ENCODE peak calls at places on chromosomes 6 and 20, in eight cellular contexts. E is T-cell; L is activated naive CD4-positive, alpha-beta T cell treated with anti-CD3 and anti-CD28 coated beads for 36 hours; W is cerebellar cortex; H is psoas muscle; Y is mammary epithelial cell; C is DMS53; P is islet precursor cell. A is an unnamed sample.

GRCh38 chr6:74645108-74645849 is 560.6 kb downstream of the COL12A1 start:
- DNase-seq in E (no peak), L (no peak), W (no peak), H (no peak), Y (no peak), C (no peak), P (no peak), A (no peak)

GRCh38 chr6:150492507-150492906 is 107.2 kb upstream of the PLEKHG1 start:
- DNase-seq in E (no peak), L (no peak), W (no peak), H (no peak), Y (peak), C (peak), P (no peak), A (peak)

GRCh38 chr6:128316258-128316952 is 204.0 kb downstream of the PTPRK start:
- DNase-seq in E (no peak), L (no peak), W (no peak), H (no peak), Y (no peak), C (no peak), P (no peak), A (no peak)

GRCh38 chr20:37315293-37316110 is 26.0 kb downstream of the MANBAL start:
- DNase-seq in E (no peak), L (no peak), W (no peak), H (peak), Y (peak), C (no peak), P (peak), A (peak)

GRCh38 chr6:132812756-132813172 is 1.6 kb upstream of the RPS12 start:
- DNase-seq in E (no peak), L (no peak), W (no peak), H (no peak), Y (no peak), C (no peak), P (no peak), A (no peak)

GRCh38 chr20:25454153-25454900 is 46.9 kb downstream of the GINS1 start:
- DNase-seq in E (no peak), L (no peak), W (no peak), H (no peak), Y (no peak), C (no peak), P (no peak), A (no peak)

GRCh38 chr6:157929076-157929475 is 52.6 kb upstream of the SYNJ2 start:
- DNase-seq in E (no peak), L (no peak), W (no peak), H (no peak), Y (no peak), C (no peak), P (no peak), A (no peak)

GRCh38 chr6:119215885-119216590 is 133.5 kb downstream of the MAN1A1 start:
- DNase-seq in E (no peak), L (no peak), W (no peak), H (no peak), Y (no peak), C (no peak), P (no peak), A (no peak)

GRCh38 chr6:159866286-159867247 is 24.2 kb upstream of the MAS1 start:
- DNase-seq in E (no peak), L (no peak), W (no peak), H (no peak), Y (no peak), C (no peak), P (no peak), A (no peak)

GRCh38 chr6:16061833-16062232 is 67.1 kb upstream of the MYLIP start:
- DNase-seq in E (no peak), L (no peak), W (no peak), H (no peak), Y (no peak), C (no peak), P (peak), A (peak)

GRCh38 chr6:4935981-4936680 is 67.7 kb downstream of the RPP40 start:
- DNase-seq in E (no peak), L (no peak), W (no peak), H (no peak), Y (no peak), C (no peak), P (no peak), A (no peak)

GRCh38 chr6:20317430-20317829 is 84.2 kb upstream of the E2F3 start:
- DNase-seq in E (no peak), L (no peak), W (no peak), H (no peak), Y (no peak), C (no peak), P (no peak), A (no peak)

GRCh38 chr6:16730720-16731502 is 30.3 kb downstream of the ATXN1 start:
- DNase-seq in E (no peak), L (no peak), W (no peak), H (no peak), Y (no peak), C (peak), P (no peak), A (no peak)

GRCh38 chr6:40845588-40845987 is 193.4 kb downstream of the UNC5CL start:
- DNase-seq in E (no peak), L (peak), W (peak), H (no peak), Y (peak), C (peak), P (peak), A (peak)

GRCh38 chr6:35663001-35663400 is 25.7 kb downstream of the FKBP5 start:
- DNase-seq in E (no peak), L (no peak), W (peak), H (peak), Y (no peak), C (no peak), P (peak), A (peak)

GRCh38 chr6:76326866-76327265 is 254.4 kb upstream of the IMPG1 start:
- DNase-seq in E (no peak), L (no peak), W (no peak), H (no peak), Y (no peak), C (no peak), P (no peak), A (no peak)

GRCh38 chr20:24736131-24736843 is 212.8 kb upstream of the CST7 start:
- DNase-seq in E (no peak), L (no peak), W (no peak), H (no peak), Y (no peak), C (no peak), P (no peak), A (peak)

GRCh38 chr20:11540558-11540957 is 377.1 kb upstream of the BTBD3 start:
- DNase-seq in E (no peak), L (no peak), W (no peak), H (no peak), Y (no peak), C (no peak), P (no peak), A (no peak)

GRCh38 chr20:24637941-24638340 is 168.5 kb downstream of the SYNDIG1 start:
- DNase-seq in E (no peak), L (no peak), W (no peak), H (no peak), Y (no peak), C (no peak), P (no peak), A (no peak)

GRCh38 chr6:31826793-31827285 is 699 bp upstream of the HSPA1B start:
- DNase-seq in E (no peak), L (peak), W (no peak), H (peak), Y (no peak), C (no peak), P (no peak), A (peak)

GRCh38 chr6:108156180-108156937 is 9.5 kb upstream of the NR2E1 start:
- DNase-seq in E (no peak), L (no peak), W (no peak), H (no peak), Y (peak), C (peak), P (peak), A (peak)

GRCh38 chr6:84916704-84917103 is 152.3 kb upstream of the TBX18 start:
- DNase-seq in E (no peak), L (no peak), W (no peak), H (no peak), Y (no peak), C (no peak), P (no peak), A (no peak)

GRCh38 chr6:20707166-20707485 is 172.9 kb downstream of the CDKAL1 start:
- DNase-seq in E (no peak), L (no peak), W (no peak), H (no peak), Y (no peak), C (peak), P (no peak), A (no peak)

GRCh38 chr6:105911106-105911629 is 175.0 kb upstream of the PRDM1 start:
- DNase-seq in E (no peak), L (no peak), W (peak), H (no peak), Y (no peak), C (no peak), P (no peak), A (peak)

GRCh38 chr6:74735304-74735703 is 470.5 kb downstream of the COL12A1 start:
- DNase-seq in E (no peak), L (no peak), W (no peak), H (no peak), Y (peak), C (peak), P (no peak), A (peak)

GRCh38 chr6:111591370-111591900 is 14.2 kb downstream of the TRAF3IP2 start:
- DNase-seq in E (no peak), L (no peak), W (no peak), H (peak), Y (peak), C (no peak), P (no peak), A (peak)

GRCh38 chr6:26268659-26269402 is 96.2 kb upstream of the BTN3A2 start:
- DNase-seq in E (no peak), L (peak), W (no peak), H (no peak), Y (peak), C (no peak), P (peak), A (peak)

GRCh38 chr6:22147983-22148797 is 148.6 kb downstream of the PRL start:
- DNase-seq in E (peak), L (peak), W (no peak), H (no peak), Y (peak), C (peak), P (peak), A (peak)